ENCODE peak calls at places on chromosome 5, in seven cellular contexts. R is transverse colon, E is A549, P is ovary, Y is IMR-90, X is uterus, F is endothelial cell of umbilical vein. V is an unnamed sample. For H3K4me1, the result is how much of the 10 kb centered on the place peaks cover.

GRCh38 chr5:158988987-158989624 is 110.6 kb downstream of the EBF1 start:
- DNase-seq in P (no peak), F (no peak), E (no peak), Y (no peak), X (no peak), R (no peak), V (no peak)

GRCh38 chr5:71932649-71933338 is 174.5 kb upstream of the MAP1B start:
- DNase-seq in F (peak), P (peak), E (peak), R (peak), Y (peak), X (peak), V (no peak)

GRCh38 chr5:138021771-138022170 is 11.1 kb downstream of the FAM13B start:
- DNase-seq in P (no peak), E (no peak), X (no peak), R (no peak), F (no peak), Y (no peak), V (no peak)

GRCh38 chr5:143445726-143446125 is 42.2 kb upstream of the NR3C1 start:
- DNase-seq in Y (peak), X (no peak), P (no peak), R (no peak), F (no peak), E (no peak), V (no peak)

GRCh38 chr5:52710972-52711596 is 76.6 kb upstream of the ITGA1 start:
- DNase-seq in X (no peak), Y (no peak), E (no peak), P (no peak), R (no peak), F (peak), V (no peak)

GRCh38 chr5:178460598-178461425 is 129.4 kb downstream of the COL23A1 start:
- DNase-seq in E (peak), P (peak), X (peak), F (peak), R (peak), Y (peak), V (peak)

GRCh38 chr5:173247504-173247903 is 12.5 kb upstream of the NKX2-5 start:
- DNase-seq in X (no peak), P (no peak), F (no peak), R (no peak), E (no peak), Y (no peak), V (no peak)

GRCh38 chr5:36398137-36398536 is 96.4 kb upstream of the RANBP3L start:
- DNase-seq in X (no peak), E (no peak), R (no peak), Y (peak), P (no peak), F (no peak), V (no peak)

GRCh38 chr5:53425598-53426516 is 54.6 kb upstream of the FST start:
- DNase-seq in Y (no peak), R (peak), E (no peak), F (no peak), P (no peak), X (no peak), V (no peak)

GRCh38 chr5:77777281-77777892 is 1.2 kb upstream of the TBCA start:
- DNase-seq in X (no peak), R (no peak), E (no peak), Y (peak), F (no peak), P (no peak), V (no peak)

GRCh38 chr5:17070646-17071045 is 134.6 kb upstream of the MYO10 start:
- DNase-seq in P (no peak), X (no peak), F (no peak), Y (no peak), E (no peak), R (no peak), V (no peak)

GRCh38 chr5:45696206-45696836 is at the start of gene HCN1:
- DNase-seq in X (peak), Y (peak), F (peak), R (peak), P (peak), E (peak), V (peak)

GRCh38 chr5:171842006-171842776 is 56.6 kb downstream of the SMIM23 start:
- DNase-seq in F (peak), X (no peak), R (no peak), P (no peak), E (no peak), Y (no peak), V (peak)

GRCh38 chr5:137802282-137803210 is 48.4 kb upstream of the HNRNPA0 start:
- DNase-seq in X (no peak), E (no peak), R (no peak), F (no peak), P (no peak), Y (no peak), V (no peak)

GRCh38 chr5:28809811-28810750 is 1771.7 kb upstream of the CDH9 start:
- DNase-seq in E (no peak), F (no peak), X (no peak), Y (no peak), P (no peak), R (no peak), V (no peak)

GRCh38 chr5:105146867-105147266 is 1584.3 kb upstream of the NUDT12 start:
- DNase-seq in Y (no peak), R (no peak), P (no peak), E (no peak), X (no peak), F (no peak), V (no peak)

DNA sequence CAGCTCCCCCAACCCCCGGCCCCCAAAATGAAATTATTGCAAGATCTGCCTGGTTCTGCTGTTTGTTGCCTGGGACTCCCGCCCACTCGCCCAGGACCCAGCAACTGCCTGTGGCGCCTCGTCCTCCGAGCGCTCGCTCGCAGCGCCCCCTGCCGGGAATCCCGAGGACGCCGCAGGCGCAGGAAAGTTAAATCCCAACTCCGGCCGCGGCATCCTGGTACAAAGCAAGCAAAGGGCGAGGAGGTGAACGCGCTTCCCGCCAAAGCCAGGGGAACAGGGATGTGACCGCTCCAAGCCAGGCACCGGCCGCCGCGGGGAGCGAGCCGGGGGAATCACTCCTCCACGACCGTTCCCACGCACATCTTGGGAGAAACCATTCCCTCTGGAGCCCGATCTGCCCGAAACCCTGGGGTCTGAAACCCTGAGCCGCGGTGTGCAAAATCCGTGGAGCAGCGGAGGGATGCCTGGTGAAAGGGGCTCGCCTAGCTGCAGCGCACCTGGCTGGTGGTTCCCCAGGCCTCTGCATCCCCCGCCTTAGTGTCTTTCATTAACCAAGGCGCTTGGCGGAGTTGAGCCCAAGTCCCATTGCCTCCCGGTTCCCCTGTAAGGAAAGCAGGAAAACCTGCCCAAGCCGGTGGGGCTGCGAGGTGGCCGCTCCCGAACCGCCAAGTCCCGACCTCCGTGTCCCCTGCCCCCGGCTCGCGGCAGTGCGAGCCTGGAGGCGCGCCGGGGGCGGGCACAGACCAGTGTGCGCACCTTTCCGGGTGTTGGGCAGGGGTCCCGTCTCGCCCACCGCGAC is 1.2 kb downstream of the SEMA5A start:
- DNase-seq in P (peak), Y (peak), R (peak), F (peak), X (peak), E (peak), V (peak)
- TF ChIP-seq POLR2A in P (no peak), Y (peak), R (peak), F (no peak), X (no peak), E (no peak), V (peak)

DNA sequence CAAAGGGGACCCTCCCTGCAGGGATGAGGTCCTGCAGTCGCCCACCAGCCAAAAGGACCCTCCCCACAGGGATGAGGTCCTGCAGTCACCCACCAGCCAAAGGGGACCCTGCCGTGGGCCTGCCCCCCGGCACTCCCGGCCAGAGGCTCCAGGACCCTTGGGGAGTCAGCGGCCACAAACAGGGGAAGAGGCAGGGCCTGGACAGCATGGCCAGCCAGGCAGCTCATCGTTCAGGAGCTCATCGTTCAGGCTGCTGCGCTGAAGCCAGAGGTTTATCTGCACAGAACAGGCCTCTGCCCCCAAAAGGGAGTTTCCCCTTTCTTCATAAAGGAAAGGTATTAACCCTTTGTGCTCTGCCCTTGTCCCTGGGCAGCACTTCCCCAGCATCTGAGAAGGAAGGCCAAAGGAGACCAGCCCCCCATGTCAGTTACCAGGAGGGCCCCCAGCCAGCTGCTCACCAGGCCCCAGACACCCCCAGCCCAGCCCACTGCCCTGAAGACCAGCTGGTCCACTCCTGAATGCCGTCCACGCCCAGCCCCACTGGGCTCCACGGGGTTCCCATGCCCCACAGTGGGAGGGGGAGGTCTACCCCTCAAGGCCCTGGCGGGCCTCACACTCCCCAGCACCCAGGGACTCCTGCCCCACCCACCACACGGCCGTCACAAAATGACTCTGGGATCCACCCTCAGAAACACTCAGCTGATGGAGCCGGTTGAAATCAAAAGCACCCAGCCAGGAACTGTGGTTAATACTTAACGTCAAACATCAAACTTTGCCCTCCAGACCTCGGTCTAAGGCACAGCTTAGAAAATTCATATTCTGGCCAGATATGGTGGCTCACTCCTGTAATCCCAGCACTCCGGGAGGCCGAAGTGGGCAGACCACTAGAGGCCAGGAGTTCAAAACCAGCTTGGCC is 6.3 kb downstream of the SLC12A7 start:
- DNase-seq in E (peak), F (no peak), Y (no peak), R (peak), P (no peak), X (no peak), V (no peak)
- H3K4me1 ChIP-seq in E (half or more), F (under half), Y (under half), R (half or more), P (under half), X (under half), V (under half)

GRCh38 chr5:176535101-176535654 is 2.0 kb downstream of the RNF44 start:
- DNase-seq in R (peak), P (peak), Y (peak), E (no peak), F (peak), X (no peak), V (peak)

GRCh38 chr5:176533390-176533789 is 3.8 kb downstream of the RNF44 start:
- DNase-seq in Y (no peak), X (no peak), P (peak), E (no peak), F (no peak), R (no peak), V (no peak)

GRCh38 chr5:176535655-176536131 is 1.5 kb downstream of the RNF44 start:
- DNase-seq in Y (no peak), P (peak), R (no peak), X (no peak), F (peak), E (no peak), V (no peak)

GRCh38 chr5:176533894-176534611 is 3.1 kb downstream of the RNF44 start:
- DNase-seq in P (peak), X (no peak), Y (peak), F (peak), E (peak), R (peak), V (no peak)

GRCh38 chr5:176534640-176535039 is 2.6 kb downstream of the RNF44 start:
- DNase-seq in Y (no peak), E (no peak), X (no peak), F (no peak), P (peak), R (peak), V (no peak)
- TF ChIP-seq POLR2A in Y (no peak), E (no peak), X (no peak), F (no peak), P (no peak), R (no peak), V (no peak)

GRCh38 chr5:139657363-139658321 is 9.5 kb downstream of the CXXC5 start:
- DNase-seq in F (no peak), E (no peak), Y (no peak), R (no peak), X (no peak), P (no peak), V (no peak)
- H3K4me1 ChIP-seq in F (under half), E (half or more), Y (half or more), R (half or more), X (under half), P (under half), V (half or more)

DNA sequence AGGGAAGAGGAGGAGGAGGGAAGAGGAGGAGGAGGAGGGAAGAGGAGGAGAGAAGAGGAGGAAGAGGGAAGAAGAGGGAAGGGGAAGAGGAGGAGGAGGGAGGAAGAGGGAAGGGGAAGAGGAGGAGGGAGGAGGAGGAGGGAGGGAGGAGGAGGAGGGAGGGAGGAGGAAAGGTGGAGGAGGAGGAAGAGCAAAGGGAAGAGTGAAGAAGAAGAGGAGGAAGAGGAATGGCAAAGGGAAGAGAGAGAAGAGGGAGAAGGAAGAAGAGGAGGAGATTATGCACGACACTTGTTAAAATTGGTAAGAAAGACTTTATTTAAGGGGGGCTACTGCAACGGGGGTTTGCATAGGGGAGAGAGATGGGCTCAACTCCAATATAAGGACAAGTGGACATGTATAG is 221.2 kb downstream of the SLIT3 start:
- DNase-seq in R (no peak), P (no peak), F (no peak), E (no peak), X (no peak), Y (no peak), V (no peak)
- TF ChIP-seq POLR2A in R (no peak), P (no peak), F (no peak), E (no peak), X (no peak), Y (no peak), V (no peak)

GRCh38 chr5:134564396-134564795 is 38.9 kb downstream of the JADE2 start:
- DNase-seq in X (no peak), P (no peak), R (no peak), Y (no peak), F (no peak), E (no peak), V (no peak)
- H3K4me1 ChIP-seq in X (under half), P (under half), R (under half), Y (under half), F (under half), E (under half), V (under half)

GRCh38 chr5:176647030-176647869 is at the start of gene TSPAN17:
- DNase-seq in P (peak), R (peak), F (peak), E (peak), X (peak), Y (peak), V (peak)
- TF ChIP-seq POLR2A in P (peak), R (peak), F (peak), E (peak), X (peak), Y (peak), V (peak)

DNA sequence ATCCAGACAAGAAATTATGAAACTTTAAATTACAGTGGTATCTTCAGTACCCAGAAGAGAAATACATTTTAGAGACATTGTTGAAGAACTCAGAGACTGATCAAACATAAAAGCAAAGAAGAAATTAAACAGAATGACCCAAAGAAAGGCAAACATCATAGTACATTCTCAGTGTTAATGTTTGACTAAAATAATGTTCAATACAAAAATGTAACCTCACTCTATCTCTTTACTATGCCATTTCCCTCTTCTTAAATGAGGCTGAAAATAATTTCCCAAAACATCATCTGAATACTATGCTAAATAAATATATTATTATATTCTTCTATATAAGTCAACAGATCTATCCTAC is 22.8 kb downstream of the TMEM161B start:
- DNase-seq in Y (no peak), X (no peak), R (no peak), E (no peak), F (no peak), P (no peak), V (no peak)
- H3K4me1 ChIP-seq in Y (under half), X (under half), R (under half), E (under half), F (under half), P (under half), V (under half)